ENCODE peak calls at places on chromosomes 12 and 14, in six cellular contexts. W, J, E, A, Q and R are unnamed samples.

GRCh38 chr12:69739287-69740191 is 879 bp downstream of the RAB3IP start:
- DNase-seq in W (peak), J (peak), E (peak), A (peak), Q (peak), R (peak)

GRCh38 chr14:95585971-95586620 is 51.2 kb downstream of the GLRX5 start:
- DNase-seq in W (no peak), J (no peak), E (no peak), A (no peak), Q (no peak), R (no peak)

GRCh38 chr12:44874981-44875416 is 1.1 kb downstream of the NELL2 start:
- DNase-seq in W (no peak), J (peak), E (no peak), A (no peak), Q (peak), R (peak)

GRCh38 chr14:30283822-30284446 is 275.0 kb upstream of the G2E3 start:
- DNase-seq in W (peak), J (no peak), E (peak), A (peak), Q (peak), R (peak)

GRCh38 chr14:69368381-69368780 is 29.7 kb downstream of the ERH start:
- DNase-seq in W (no peak), J (no peak), E (no peak), A (no peak), Q (no peak), R (no peak)

GRCh38 chr12:45637706-45638105 is 91.8 kb upstream of the ARID2 start:
- DNase-seq in W (no peak), J (no peak), E (no peak), A (no peak), Q (no peak), R (no peak)

GRCh38 chr14:94673071-94673470 is 60.9 kb downstream of the SERPINA3 start:
- DNase-seq in W (no peak), J (no peak), E (no peak), A (no peak), Q (no peak), R (no peak)

GRCh38 chr14:97299661-97300060 is 502.5 kb downstream of the VRK1 start:
- DNase-seq in W (no peak), J (no peak), E (peak), A (no peak), Q (no peak), R (peak)

GRCh38 chr14:91252901-91253794 is 8.6 kb upstream of the GPR68 start:
- DNase-seq in W (no peak), J (peak), E (no peak), A (peak), Q (no peak), R (peak)

GRCh38 chr12:96326628-96327227 is 73.5 kb downstream of the CDK17 start:
- DNase-seq in W (no peak), J (no peak), E (no peak), A (no peak), Q (no peak), R (no peak)

GRCh38 chr14:35369701-35370191 is 34.8 kb downstream of the NFKBIA start:
- DNase-seq in W (no peak), J (peak), E (peak), A (no peak), Q (no peak), R (no peak)

GRCh38 chr12:503111-503761 is 43.5 kb downstream of the B4GALNT3 start:
- DNase-seq in W (peak), J (no peak), E (no peak), A (peak), Q (no peak), R (peak)

GRCh38 chr12:120183211-120183631 is 11.3 kb downstream of the GCN1 start:
- DNase-seq in W (no peak), J (no peak), E (no peak), A (no peak), Q (no peak), R (no peak)

GRCh38 chr14:88895116-88895515 is 70.7 kb downstream of the TTC8 start:
- DNase-seq in W (peak), J (no peak), E (peak), A (no peak), Q (no peak), R (no peak)

GRCh38 chr12:122227341-122227740 is 1.5 kb upstream of the DIABLO start:
- DNase-seq in W (no peak), J (peak), E (peak), A (no peak), Q (no peak), R (no peak)

GRCh38 chr12:129208566-129208965 is 355.3 kb downstream of the GLT1D1 start:
- DNase-seq in W (no peak), J (no peak), E (no peak), A (no peak), Q (no peak), R (no peak)

GRCh38 chr12:120470150-120470817 is 736 bp upstream of the SRSF9 start:
- DNase-seq in W (no peak), J (no peak), E (no peak), A (no peak), Q (no peak), R (no peak)

GRCh38 chr12:30913323-30913722 is 13.2 kb upstream of the TSPAN11 start:
- DNase-seq in W (no peak), J (no peak), E (no peak), A (no peak), Q (no peak), R (no peak)

GRCh38 chr12:24496755-24497154 is 452.1 kb downstream of the BCAT1 start:
- DNase-seq in W (no peak), J (no peak), E (no peak), A (no peak), Q (no peak), R (no peak)

GRCh38 chr12:125311050-125311449 is 245.8 kb downstream of the AACS start:
- DNase-seq in W (no peak), J (no peak), E (no peak), A (no peak), Q (no peak), R (no peak)

GRCh38 chr14:35879141-35879648 is 53.1 kb downstream of the BRMS1L start:
- DNase-seq in W (no peak), J (no peak), E (no peak), A (no peak), Q (no peak), R (no peak)

GRCh38 chr12:117101953-117102833 is 3.0 kb upstream of the TESC start:
- DNase-seq in W (no peak), J (no peak), E (no peak), A (no peak), Q (no peak), R (no peak)